ENCODE peak calls at places on chromosomes 11 and 22, in five cellular contexts. Q is IMR-90, A is lower leg skin, V is astrocyte of the cerebellum, W is pancreas. M is an unnamed sample.

GRCh38 chr22:42168476-42168875 is 37.9 kb upstream of the CYP2D6 start:
- DNase-seq in Q (no peak), A (no peak), V (no peak), W (no peak), M (no peak)

GRCh38 chr22:48380016-48380665 is 1447.5 kb downstream of the BRD1 start:
- DNase-seq in Q (no peak), A (no peak), V (no peak), W (no peak), M (no peak)

GRCh38 chr11:59182457-59183151 is 10.7 kb downstream of the DTX4 start:
- DNase-seq in Q (no peak), A (no peak), V (no peak), W (peak), M (no peak)

GRCh38 chr11:64923944-64924909 is at the start of gene PPP2R5B:
- DNase-seq in Q (peak), A (peak), V (peak), W (peak), M (peak)

GRCh38 chr11:126647735-126648134 is 292.2 kb downstream of the ST3GAL4 start:
- DNase-seq in Q (peak), A (no peak), V (peak), W (no peak), M (no peak)

GRCh38 chr11:23079382-23079813 is 219.1 kb upstream of the CCDC179 start:
- DNase-seq in Q (peak), A (no peak), V (no peak), W (no peak), M (peak)

GRCh38 chr11:74966651-74967050 is 17.6 kb downstream of the SPCS2 start:
- DNase-seq in Q (no peak), A (no peak), V (no peak), W (no peak), M (no peak)

GRCh38 chr22:49236541-49237075 is 591.1 kb downstream of the BRD1 start:
- DNase-seq in Q (no peak), A (no peak), V (no peak), W (no peak), M (no peak)

GRCh38 chr22:49052560-49052959 is 775.1 kb downstream of the BRD1 start:
- DNase-seq in Q (no peak), A (no peak), V (no peak), W (no peak), M (no peak)

GRCh38 chr11:102551188-102551781 is 20.7 kb upstream of the MMP7 start:
- DNase-seq in Q (no peak), A (no peak), V (no peak), W (no peak), M (no peak)

GRCh38 chr11:4464216-4465159 is 15.4 kb downstream of the OR52K2 start:
- DNase-seq in Q (peak), A (no peak), V (no peak), W (no peak), M (peak)

GRCh38 chr11:971092-971690 is 45.5 kb downstream of the AP2A2 start:
- DNase-seq in Q (no peak), A (no peak), V (no peak), W (peak), M (no peak)

GRCh38 chr11:128579790-128580504 is 7.4 kb downstream of the ETS1 start:
- DNase-seq in Q (peak), A (no peak), V (no peak), W (no peak), M (no peak)

GRCh38 chr11:76768091-76769047 is 14.8 kb upstream of the TSKU start:
- DNase-seq in Q (no peak), A (peak), V (no peak), W (no peak), M (no peak)

GRCh38 chr22:30490399-30490798 is 15.1 kb downstream of the SEC14L4 start:
- DNase-seq in Q (no peak), A (no peak), V (no peak), W (no peak), M (no peak)

GRCh38 chr11:35682230-35683195 is 19.9 kb downstream of the TRIM44 start:
- DNase-seq in Q (no peak), A (no peak), V (no peak), W (no peak), M (no peak)

GRCh38 chr11:101840720-101841119 is 74.1 kb upstream of the CEP126 start:
- DNase-seq in Q (peak), A (no peak), V (no peak), W (no peak), M (no peak)

GRCh38 chr11:14399087-14399486 is 40.1 kb upstream of the RRAS2 start:
- DNase-seq in Q (no peak), A (no peak), V (no peak), W (no peak), M (no peak)

GRCh38 chr11:67051945-67052488 is 4.6 kb upstream of the RHOD start:
- DNase-seq in Q (no peak), A (no peak), V (no peak), W (no peak), M (no peak)

GRCh38 chr11:127445476-127445875 is 444.9 kb upstream of the KIRREL3 start:
- DNase-seq in Q (no peak), A (no peak), V (no peak), W (no peak), M (no peak)

GRCh38 chr11:47992959-47993820 is 12.8 kb downstream of the PTPRJ start:
- DNase-seq in Q (peak), A (no peak), V (no peak), W (no peak), M (peak)

GRCh38 chr11:18254781-18255361 is 6.4 kb upstream of the SAA2 start:
- DNase-seq in Q (no peak), A (no peak), V (no peak), W (no peak), M (no peak)

GRCh38 chr22:49433717-49434611 is 393.7 kb downstream of the BRD1 start:
- DNase-seq in Q (no peak), A (no peak), V (no peak), W (no peak), M (no peak)

GRCh38 chr11:62015615-62016014 is 48.2 kb upstream of the FTH1 start:
- DNase-seq in Q (no peak), A (no peak), V (no peak), W (no peak), M (no peak)

GRCh38 chr11:126480410-126481302 is 125.2 kb downstream of the ST3GAL4 start:
- DNase-seq in Q (peak), A (peak), V (peak), W (peak), M (peak)

GRCh38 chr22:25369133-25369532 is 149.7 kb downstream of the CRYBB2 start:
- DNase-seq in Q (no peak), A (no peak), V (no peak), W (no peak), M (no peak)

GRCh38 chr22:46001426-46002106 is 24.6 kb upstream of the WNT7B start:
- DNase-seq in Q (no peak), A (no peak), V (no peak), W (peak), M (no peak)

GRCh38 chr11:63713776-63714175 is 32.5 kb downstream of the RTN3 start:
- DNase-seq in Q (no peak), A (no peak), V (no peak), W (no peak), M (no peak)

GRCh38 chr11:90747057-90747456 is 524.2 kb upstream of the CHORDC1 start:
- DNase-seq in Q (no peak), A (no peak), V (no peak), W (no peak), M (peak)

GRCh38 chr11:121928597-121929580 is 187.1 kb downstream of the BLID start:
- DNase-seq in Q (no peak), A (no peak), V (no peak), W (no peak), M (no peak)

GRCh38 chr11:128776434-128777284 is 82.8 kb downstream of the FLI1 start:
- DNase-seq in Q (peak), A (no peak), V (no peak), W (peak), M (no peak)

GRCh38 chr11:33861366-33861765 is 30.5 kb downstream of the LMO2 start:
- DNase-seq in Q (no peak), A (no peak), V (no peak), W (no peak), M (no peak)

GRCh38 chr11:33861911-33862310 is 30.0 kb downstream of the LMO2 start:
- DNase-seq in Q (no peak), A (no peak), V (no peak), W (no peak), M (no peak)

GRCh38 chr11:33863418-33864172 is 28.3 kb downstream of the LMO2 start:
- DNase-seq in Q (no peak), A (no peak), V (no peak), W (no peak), M (no peak)

GRCh38 chr11:33859306-33859705 is 32.6 kb downstream of the LMO2 start:
- DNase-seq in Q (no peak), A (no peak), V (no peak), W (no peak), M (no peak)

DNA sequence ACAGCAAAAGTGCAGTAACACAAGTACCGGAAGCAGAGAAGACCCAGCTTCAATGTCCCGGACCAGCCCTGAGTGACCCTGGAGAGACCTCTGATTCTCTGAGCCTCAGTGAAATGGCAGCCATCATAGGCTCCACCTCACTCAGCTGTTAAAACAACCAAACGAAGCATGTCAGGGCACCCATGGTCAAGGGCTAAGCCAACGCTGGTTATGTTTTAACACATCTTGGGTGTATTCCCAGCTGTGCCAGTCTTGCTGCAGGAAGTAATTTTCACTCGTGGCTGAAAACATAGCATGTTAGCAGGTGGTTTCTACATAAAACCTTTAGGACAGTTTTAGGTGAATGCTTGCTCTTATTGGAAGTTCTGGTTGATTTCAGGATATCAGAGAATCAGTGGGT is 30.9 kb downstream of the LMO2 start:
- DNase-seq in Q (no peak), A (no peak), V (no peak), W (peak), M (no peak)
- H3K4me3 ChIP-seq in Q (no peak), A (no peak), V (no peak), W (no peak), M (no peak)

DNA sequence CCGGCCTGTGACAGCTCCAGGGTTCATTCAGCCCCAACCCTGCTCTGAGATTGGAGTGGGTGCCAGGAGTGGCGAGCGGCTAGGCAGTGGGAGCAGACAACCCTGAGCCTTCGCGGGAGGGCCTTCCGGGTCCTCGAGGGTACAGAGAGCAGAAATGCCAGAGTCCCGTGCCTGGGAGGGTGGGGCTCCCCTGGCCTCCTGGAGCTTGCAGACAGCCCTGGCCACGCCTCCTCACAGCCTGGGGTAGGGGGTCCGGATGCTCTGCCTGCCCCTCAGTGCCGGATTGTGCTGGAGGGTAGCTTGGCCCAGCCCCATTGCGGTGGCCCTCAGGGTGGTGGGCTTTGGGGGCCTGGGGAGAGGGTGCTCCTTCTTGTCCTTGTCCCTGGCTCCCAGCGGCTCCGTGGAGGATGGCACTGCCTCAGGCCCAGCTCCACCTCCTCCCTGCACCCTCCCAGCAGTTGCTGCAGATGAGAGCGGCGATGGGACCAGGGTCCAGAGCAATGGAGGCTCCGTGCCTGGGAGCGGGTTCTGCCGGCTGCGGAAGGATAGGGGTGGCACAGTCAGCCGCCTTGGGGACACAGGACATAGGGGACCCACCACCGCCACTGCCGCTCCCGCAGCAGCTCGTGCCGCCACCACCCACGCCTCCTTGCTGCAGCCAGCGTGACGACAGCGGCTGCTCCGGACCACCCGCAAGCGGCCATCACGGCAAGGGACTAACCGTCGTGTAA is 34.9 kb upstream of the OR10G7 start:
- DNase-seq in Q (no peak), A (no peak), V (no peak), W (peak), M (no peak)
- H3K4me3 ChIP-seq in Q (peak), A (peak), V (peak), W (peak), M (peak)

GRCh38 chr11:120326228-120326627 is 1.1 kb downstream of the TLCD5 start:
- DNase-seq in Q (peak), A (no peak), V (no peak), W (no peak), M (no peak)
- H3K4me3 ChIP-seq in Q (peak), A (no peak), V (peak), W (peak), M (peak)

GRCh38 chr22:43829448-43829821 is 17.3 kb upstream of the EFCAB6 start:
- DNase-seq in Q (peak), A (no peak), V (no peak), W (no peak), M (no peak)
- H3K4me3 ChIP-seq in Q (no peak), A (no peak), V (no peak), W (no peak), M (no peak)

GRCh38 chr22:26486394-26486793 is 2.7 kb downstream of the SRRD start:
- DNase-seq in Q (no peak), A (no peak), V (no peak), W (no peak), M (no peak)
- H3K4me3 ChIP-seq in Q (no peak), A (no peak), V (no peak), W (no peak), M (no peak)

M was measured in skeletal muscle cell.